ENCODE peak calls at places on chromosomes 1 and 21, in ten cellular contexts. W, Y, K, L, U, D, E, C, J and F are unnamed samples.

GRCh38 chr1:8349473-8349865 is 31.6 kb downstream of the SLC45A1 start:
- DNase-seq in L (peak; percentile 24), K (no peak), C (no peak), W (no peak), Y (no peak), E (no peak), U (no peak), D (no peak), J (no peak), F (no peak)

GRCh38 chr1:92482404-92482664 is 4.4 kb downstream of the GFI1 start:
- DNase-seq in L (no peak), D (peak; percentile 28), W (no peak), C (peak; percentile 82), Y (no peak), E (no peak), U (no peak), J (no peak), K (no peak), F (no peak)

GRCh38 chr21:15843766-15844165 is 114.0 kb downstream of the USP25 start:
- DNase-seq in U (no peak), W (no peak), Y (no peak), J (no peak), D (no peak), E (no peak), L (no peak), K (no peak), C (no peak), F (no peak)

GRCh38 chr1:42075179-42075578 is 78.0 kb upstream of the GUCA2B start:
- DNase-seq in K (no peak), D (no peak), J (no peak), E (no peak), Y (no peak), U (no peak), W (no peak), C (no peak), L (no peak), F (no peak)

GRCh38 chr1:111904478-111905218 is 84.8 kb downstream of the KCND3 start:
- DNase-seq in W (no peak), K (no peak), D (peak; percentile 58), Y (no peak), J (no peak), U (no peak), L (no peak), C (no peak), E (no peak), F (no peak)

GRCh38 chr1:174815036-174815435 is 184.7 kb upstream of the CACYBP start:
- DNase-seq in L (no peak), C (no peak), U (no peak), E (no peak), K (no peak), J (peak; percentile 89), Y (no peak), D (no peak), W (no peak), F (no peak)

GRCh38 chr1:179036844-179037465 is 11.3 kb downstream of the FAM20B start:
- DNase-seq in E (no peak), D (no peak), C (no peak), W (no peak), U (no peak), Y (no peak), K (no peak), L (no peak), J (no peak), F (no peak)

GRCh38 chr1:227941509-227942020 is 6.2 kb downstream of the WNT9A start:
- DNase-seq in L (peak; percentile 12), E (peak; percentile 50), D (no peak), Y (no peak), U (peak; percentile 84), J (no peak), K (peak; percentile 46), C (peak; percentile 73), W (peak; percentile 25), F (peak; percentile 43)

GRCh38 chr1:194372266-194372665 is 1185.9 kb upstream of the B3GALT2 start:
- DNase-seq in W (no peak), C (no peak), L (no peak), E (no peak), D (no peak), Y (no peak), U (no peak), J (no peak), K (no peak), F (no peak)

GRCh38 chr1:99264201-99265021 is at the start of gene PLPPR4:
- DNase-seq in J (peak; percentile 12), U (peak; percentile 88), K (peak; percentile 53), W (peak; percentile 27), C (peak; percentile 72), L (no peak), E (peak; percentile 58), Y (no peak), D (peak; percentile 57), F (peak; percentile 44)

GRCh38 chr1:233045591-233045990 is 95.2 kb downstream of the NTPCR start:
- DNase-seq in W (no peak), D (no peak), J (no peak), K (no peak), E (no peak), Y (no peak), U (no peak), L (no peak), C (no peak), F (no peak)

GRCh38 chr1:226679853-226680516 is 59.1 kb downstream of the ITPKB start:
- DNase-seq in J (no peak), E (peak; percentile 87), D (peak; percentile 89), W (peak; percentile 87), L (peak; percentile 88), Y (peak; percentile 93), C (peak; percentile 95), U (peak; percentile 98), K (peak; percentile 64), F (peak; percentile 83)

GRCh38 chr21:31612889-31613785 is 46.4 kb upstream of the SOD1 start:
- DNase-seq in J (no peak), U (no peak), E (no peak), W (no peak), C (no peak), K (no peak), D (no peak), L (no peak), Y (no peak), F (no peak)

GRCh38 chr21:44420416-44421205 is 34.7 kb upstream of the LRRC3 start:
- DNase-seq in U (peak; percentile 70), J (no peak), W (no peak), E (peak; percentile 27), C (peak; percentile 39), K (peak; percentile 28), L (no peak), Y (no peak), D (no peak), F (no peak)

GRCh38 chr1:171103862-171104261 is 13.2 kb downstream of the FMO3 start:
- DNase-seq in L (no peak), Y (no peak), J (no peak), C (no peak), W (no peak), E (no peak), D (no peak), K (no peak), U (no peak), F (no peak)

GRCh38 chr21:37811711-37812110 is 104.5 kb downstream of the KCNJ6 start:
- DNase-seq in L (no peak), C (no peak), J (no peak), D (no peak), E (no peak), K (no peak), Y (no peak), W (no peak), U (no peak), F (no peak)

GRCh38 chr1:203570805-203571204 is 55.8 kb upstream of the ATP2B4 start:
- DNase-seq in Y (no peak), L (no peak), W (no peak), K (no peak), J (no peak), D (no peak), U (no peak), E (no peak), C (no peak), F (no peak)

GRCh38 chr21:42086969-42087368 is 15.9 kb downstream of the UMODL1 start:
- DNase-seq in Y (no peak), J (no peak), D (no peak), W (no peak), K (no peak), L (no peak), C (peak; percentile 42), E (no peak), U (no peak), F (no peak)

DNA sequence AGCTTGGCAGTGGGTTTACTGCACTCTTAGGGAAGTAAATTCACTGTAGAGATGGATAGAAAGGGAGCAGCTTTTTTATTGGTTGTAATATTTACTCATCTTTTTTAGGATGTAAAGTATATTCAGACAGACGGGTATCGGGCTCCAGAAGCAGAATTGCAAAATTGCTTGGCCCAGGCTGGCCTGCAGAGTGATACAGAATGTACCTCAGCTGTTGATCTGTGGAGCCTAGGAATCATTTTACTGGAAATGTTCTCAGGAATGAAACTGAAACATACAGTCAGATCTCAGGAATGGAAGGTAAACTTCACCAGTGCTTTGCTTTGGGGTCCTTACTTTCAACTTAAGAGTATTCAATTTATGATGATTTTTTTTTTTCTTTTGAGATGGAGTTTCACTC is 3.2 kb downstream of the UHMK1 start:
- DNase-seq in D (no peak), J (no peak), C (no peak), U (no peak), L (no peak), Y (no peak), K (no peak), W (no peak), E (no peak), F (no peak)
- H3K4me3 ChIP-seq in D (no peak overlapping the region), J (no peak overlapping the region), C (no peak overlapping the region), U (no peak overlapping the region), L (no peak overlapping the region), Y (no peak overlapping the region), K (no peak overlapping the region), W (no peak overlapping the region), E (no peak overlapping the region), F (no peak overlapping the region)

GRCh38 chr1:156082111-156083091 is at the start of gene MEX3A:
- DNase-seq in C (peak; percentile 87), J (no peak), D (peak; percentile 80), L (peak; percentile 90), U (peak; percentile 96), K (peak; percentile 68), W (peak; percentile 69), E (peak; percentile 80), Y (peak; percentile 54), F (peak; percentile 71)
- TF ChIP-seq POLR2A in C (no peak), J (no peak), D (peak; percentile 33), L (peak; percentile 28), U (no peak), K (no peak), W (no peak), E (no peak), Y (no peak), F (no peak)

GRCh38 chr1:94009304-94009703 is 100.1 kb upstream of the GCLM start:
- DNase-seq in L (no peak), J (no peak), D (no peak), Y (no peak), U (peak; percentile 54), C (no peak), W (no peak), E (no peak), K (no peak), F (no peak)
- H3K4me3 ChIP-seq in L (no peak overlapping the region), J (no peak overlapping the region), D (no peak overlapping the region), Y (no peak overlapping the region), U (no peak overlapping the region), C (no peak overlapping the region), W (no peak overlapping the region), E (no peak overlapping the region), K (no peak overlapping the region), F (no peak overlapping the region)

GRCh38 chr1:235673981-235674380 is 24.4 kb upstream of the GNG4 start:
- DNase-seq in U (no peak), L (no peak), D (no peak), E (no peak), K (no peak), Y (no peak), W (no peak), C (no peak), J (no peak), F (no peak)
- TF ChIP-seq POLR2A in U (no peak), L (no peak), D (no peak), E (no peak), K (no peak), Y (no peak), W (no peak), C (no peak), J (no peak), F (no peak)